ENCODE peak calls at places on chromosomes 12 and 14, in eight cellular contexts. N is activated T-helper 1 cell treated with Interleukin-2 at 50 U/mL for 16 hours; C is DMS79 treated with DMSO at 0.1 percent for 48 hours; T is stimulated activated CD4-positive, alpha-beta T cell treated with anti-CD3 and anti-CD28 coated beads, Interleukin-15, amount 100 ng/mL, for 1 hour; G is WERI-Rb-1; F is NCI-H1092 treated with DMSO at 0.1 percent for 48 hours; V is thyroid gland; L is kidney glomerular epithelial cell. O is an unnamed sample.
A peak's percentile ranks its signal among the peaks of the same experiment; 100 is the strongest.

GRCh38 chr12:22658214-22658613 is 33.2 kb downstream of the ETNK1 start:
- DNase-seq in N (no peak), C (no peak), T (no peak), G (no peak), F (no peak), V (no peak), L (peak; percentile 77), O (no peak)

GRCh38 chr14:49970474-49971147 is 77.7 kb downstream of the ARF6 start:
- DNase-seq in N (no peak), C (peak; percentile 99), T (no peak), G (no peak), F (peak; percentile 33), V (peak; percentile 18), L (no peak), O (no peak)

GRCh38 chr14:104872469-104873341 is 7.6 kb downstream of the CEP170B start:
- DNase-seq in N (no peak), C (no peak), T (no peak), G (no peak), F (no peak), V (peak; percentile 37), L (peak; percentile 9), O (peak; percentile 68)

GRCh38 chr12:55818886-55819285 is 1.0 kb downstream of the ORMDL2 start:
- DNase-seq in N (no peak), C (no peak), T (no peak), G (no peak), F (no peak), V (no peak), L (no peak), O (no peak)

GRCh38 chr14:55799523-55800095 is 219.6 kb downstream of the KTN1 start:
- DNase-seq in N (no peak), C (no peak), T (no peak), G (no peak), F (no peak), V (no peak), L (no peak), O (no peak)

GRCh38 chr14:55645148-55645547 is 65.1 kb downstream of the KTN1 start:
- DNase-seq in N (no peak), C (no peak), T (no peak), G (no peak), F (no peak), V (no peak), L (no peak), O (no peak)

GRCh38 chr12:119704065-119704747 is 36.3 kb downstream of the PRKAB1 start:
- DNase-seq in N (no peak), C (no peak), T (no peak), G (no peak), F (no peak), V (no peak), L (no peak), O (no peak)

GRCh38 chr14:20760950-20761349 is 7.3 kb upstream of the EDDM3B start:
- DNase-seq in N (no peak), C (no peak), T (no peak), G (no peak), F (no peak), V (no peak), L (peak; percentile 4), O (no peak)

GRCh38 chr12:40632933-40633332 is 59.3 kb upstream of the CNTN1 start:
- DNase-seq in N (no peak), C (no peak), T (no peak), G (no peak), F (no peak), V (no peak), L (no peak), O (no peak)

GRCh38 chr12:31682136-31682962 is 22.9 kb downstream of the ETFBKMT start:
- DNase-seq in N (peak; percentile 35), C (peak; percentile 9), T (peak; percentile 16), G (peak; percentile 64), F (peak; percentile 14), V (peak; percentile 31), L (peak; percentile 53), O (no peak)

GRCh38 chr14:20515846-20516245 is 10.5 kb downstream of the RNASE10 start:
- DNase-seq in N (no peak), C (no peak), T (no peak), G (no peak), F (no peak), V (no peak), L (no peak), O (no peak)

GRCh38 chr12:113852695-113853490 is 113.2 kb downstream of the RBM19 start:
- DNase-seq in N (no peak), C (no peak), T (no peak), G (no peak), F (peak; percentile 69), V (no peak), L (no peak), O (no peak)

GRCh38 chr14:103916636-103917262 is 11.5 kb upstream of the TDRD9 start:
- DNase-seq in N (no peak), C (no peak), T (no peak), G (no peak), F (no peak), V (no peak), L (no peak), O (no peak)

GRCh38 chr14:75426332-75427125 is 1.3 kb upstream of the JDP2 start:
- DNase-seq in N (no peak), C (peak; percentile 45), T (no peak), G (no peak), F (no peak), V (no peak), L (no peak), O (no peak)

GRCh38 chr14:56858422-56858821 is 48.1 kb upstream of the OTX2 start:
- DNase-seq in N (no peak), C (no peak), T (no peak), G (no peak), F (no peak), V (no peak), L (no peak), O (no peak)

GRCh38 chr14:87013583-87013982 is 979.4 kb downstream of the GALC start:
- DNase-seq in N (no peak), C (no peak), T (no peak), G (no peak), F (no peak), V (no peak), L (peak; percentile 66), O (no peak)

GRCh38 chr12:23290627-23291330 is 658.7 kb downstream of the SOX5 start:
- DNase-seq in N (no peak), C (no peak), T (no peak), G (no peak), F (no peak), V (no peak), L (no peak), O (no peak)

GRCh38 chr14:80768646-80769045 is 172.9 kb downstream of the CEP128 start:
- DNase-seq in N (no peak), C (no peak), T (no peak), G (no peak), F (no peak), V (no peak), L (no peak), O (no peak)

GRCh38 chr14:32933943-32934890 is 4.5 kb upstream of the NPAS3 start:
- DNase-seq in N (no peak), C (peak; percentile 56), T (no peak), G (peak; percentile 45), F (peak; percentile 78), V (peak; percentile 30), L (no peak), O (peak; percentile 71)

GRCh38 chr12:132423251-132424117 is 66.5 kb upstream of the FBRSL1 start:
- DNase-seq in N (no peak), C (no peak), T (no peak), G (no peak), F (no peak), V (no peak), L (no peak), O (peak; percentile 20)

GRCh38 chr14:55701638-55702037 is 121.6 kb downstream of the KTN1 start:
- DNase-seq in N (no peak), C (peak; percentile 16), T (no peak), G (no peak), F (no peak), V (no peak), L (peak; percentile 94), O (no peak)

GRCh38 chr12:123111498-123112165 is 39.3 kb downstream of the PITPNM2 start:
- DNase-seq in N (no peak), C (no peak), T (no peak), G (no peak), F (no peak), V (no peak), L (no peak), O (no peak)

GRCh38 chr12:73798523-73798922 is 739.1 kb upstream of the ATXN7L3B start:
- DNase-seq in N (no peak), C (no peak), T (no peak), G (no peak), F (no peak), V (no peak), L (no peak), O (no peak)

GRCh38 chr14:103123634-103124500 is 606 bp downstream of the TNFAIP2 start:
- DNase-seq in N (no peak), C (peak; percentile 13), T (no peak), G (no peak), F (no peak), V (peak; percentile 47), L (no peak), O (peak; percentile 60)

GRCh38 chr14:23605931-23606585 is 27.5 kb upstream of the JPH4 start:
- DNase-seq in N (no peak), C (no peak), T (no peak), G (no peak), F (no peak), V (no peak), L (peak; percentile 6), O (no peak)

GRCh38 chr14:71384007-71384605 is 476.8 kb downstream of the PCNX1 start:
- DNase-seq in N (no peak), C (no peak), T (no peak), G (no peak), F (no peak), V (no peak), L (no peak), O (peak; percentile 70)

GRCh38 chr12:119020377-119021360 is 39.3 kb downstream of the SRRM4 start:
- DNase-seq in N (no peak), C (no peak), T (no peak), G (peak; percentile 91), F (no peak), V (peak; percentile 32), L (no peak), O (no peak)

GRCh38 chr14:83863042-83863441 is 1666.9 kb upstream of the FLRT2 start:
- DNase-seq in N (no peak), C (no peak), T (no peak), G (peak; percentile 13), F (no peak), V (no peak), L (no peak), O (no peak)

GRCh38 chr12:6959376-6960290 is 8.5 kb downstream of the PTPN6 start:
- DNase-seq in N (no peak), C (no peak), T (no peak), G (no peak), F (no peak), V (no peak), L (no peak), O (peak; percentile 18)

GRCh38 chr14:68522510-68523325 is 270.1 kb downstream of the ZFP36L1 start:
- DNase-seq in N (no peak), C (no peak), T (no peak), G (no peak), F (no peak), V (no peak), L (no peak), O (no peak)

GRCh38 chr14:37974421-37974820 is 233.3 kb upstream of the SSTR1 start:
- DNase-seq in N (no peak), C (no peak), T (no peak), G (no peak), F (no peak), V (no peak), L (no peak), O (no peak)

GRCh38 chr14:94970937-94971730 is 186.2 kb downstream of the DICER1 start:
- DNase-seq in N (no peak), C (no peak), T (no peak), G (no peak), F (no peak), V (no peak), L (no peak), O (no peak)

GRCh38 chr12:64496839-64497400 is 45.0 kb downstream of the TBK1 start:
- DNase-seq in N (no peak), C (no peak), T (no peak), G (no peak), F (no peak), V (no peak), L (no peak), O (no peak)

GRCh38 chr14:38862381-38862780 is 240.7 kb downstream of the SEC23A start:
- DNase-seq in N (no peak), C (no peak), T (no peak), G (no peak), F (no peak), V (no peak), L (no peak), O (no peak)